ENCODE peak calls at places on chromosomes 11 and 22, in six cellular contexts. V is neuronal stem cell, R is H1, Z is IMR-90, U is mesenchymal stem cell, N is mesendoderm. F is an unnamed sample.

GRCh38 chr11:106228996-106229395 is 151.5 kb downstream of the AASDHPPT start:
- DNase-seq in R (no peak), U (peak; percentile 17), N (no peak), Z (no peak), V (no peak), F (no peak)

GRCh38 chr11:6505577-6506240 is 8.6 kb downstream of the DNHD1 start:
- DNase-seq in R (no peak), U (peak; percentile 72), N (peak; percentile 79), Z (peak; percentile 75), V (no peak), F (no peak)

GRCh38 chr11:8223513-8223899 is 40.2 kb downstream of the LMO1 start:
- DNase-seq in Z (peak; percentile 11), R (no peak), N (no peak), V (no peak), U (no peak), F (no peak)

GRCh38 chr11:35006389-35007128 is 90.1 kb downstream of the PDHX start:
- DNase-seq in U (no peak), V (no peak), Z (peak; percentile 37), R (no peak), N (no peak), F (no peak)

GRCh38 chr22:39603345-39603744 is 32.8 kb downstream of the CACNA1I start:
- DNase-seq in V (no peak), Z (no peak), U (no peak), N (no peak), R (no peak), F (no peak)

GRCh38 chr11:119518746-119519382 is 95.9 kb upstream of the THY1 start:
- DNase-seq in N (peak; percentile 83), Z (peak; percentile 58), V (peak; percentile 76), U (peak; percentile 42), R (peak; percentile 25), F (peak; percentile 73)

GRCh38 chr22:17847360-17848078 is 73.2 kb upstream of the BID start:
- DNase-seq in N (peak; percentile 62), V (no peak), U (no peak), R (no peak), Z (no peak), F (no peak)

GRCh38 chr11:124415356-124415923 is 9.2 kb downstream of the OR8B4 start:
- DNase-seq in Z (peak; percentile 69), R (no peak), V (peak; percentile 20), N (peak; percentile 45), U (peak; percentile 51), F (no peak)

GRCh38 chr11:16239130-16240105 is 116.9 kb downstream of the SOX6 start:
- DNase-seq in V (peak; percentile 6), R (no peak), Z (peak; percentile 48), U (peak; percentile 51), N (no peak), F (no peak)

GRCh38 chr11:12587333-12587997 is 86.8 kb upstream of the TEAD1 start:
- DNase-seq in N (peak; percentile 82), R (no peak), V (no peak), U (peak; percentile 38), Z (peak; percentile 71), F (peak; percentile 52)

GRCh38 chr22:38110008-38110862 is at the start of gene BAIAP2L2:
- DNase-seq in U (no peak), N (no peak), R (no peak), Z (no peak), V (no peak), F (peak; percentile 40)

GRCh38 chr22:42236848-42237247 is 33.6 kb downstream of the TCF20 start:
- DNase-seq in Z (no peak), N (no peak), U (no peak), V (no peak), R (no peak), F (no peak)

GRCh38 chr11:61683961-61684869 is 4.0 kb downstream of the DAGLA start:
- DNase-seq in U (no peak), V (no peak), R (no peak), N (no peak), Z (peak; percentile 43), F (peak; percentile 21)

GRCh38 chr22:29454186-29454745 is 15.9 kb downstream of the RFPL1 start:
- DNase-seq in N (no peak), R (no peak), Z (no peak), V (no peak), U (no peak), F (no peak)

GRCh38 chr11:72426758-72427157 is 7.6 kb downstream of the CLPB start:
- DNase-seq in U (no peak), N (no peak), V (no peak), Z (no peak), R (no peak), F (no peak)

GRCh38 chr11:92227233-92227593 is 2.6 kb downstream of the FAT3 start:
- DNase-seq in V (peak; percentile 59), R (no peak), Z (no peak), U (no peak), N (peak; percentile 76), F (peak; percentile 44)

GRCh38 chr11:69971741-69972140 is 106.4 kb upstream of the ANO1 start:
- DNase-seq in R (no peak), V (no peak), N (no peak), Z (no peak), U (no peak), F (no peak)

GRCh38 chr11:33802414-33802950 is 28.2 kb upstream of the FBXO3 start:
- DNase-seq in Z (peak; percentile 88), U (peak; percentile 88), V (peak; percentile 82), N (peak; percentile 98), R (peak; percentile 67), F (peak; percentile 90)

GRCh38 chr11:120198787-120199469 is 11.9 kb upstream of the OAF start:
- DNase-seq in N (no peak), Z (no peak), V (no peak), R (no peak), U (no peak), F (no peak)

GRCh38 chr11:76588455-76589325 is 81.9 kb downstream of the LRRC32 start:
- DNase-seq in V (no peak), Z (peak; percentile 25), U (peak; percentile 64), N (no peak), R (no peak), F (no peak)

GRCh38 chr11:3346587-3346986 is 32.4 kb downstream of the ZNF195 start:
- DNase-seq in V (no peak), U (no peak), R (no peak), Z (no peak), N (no peak), F (no peak)

DNA sequence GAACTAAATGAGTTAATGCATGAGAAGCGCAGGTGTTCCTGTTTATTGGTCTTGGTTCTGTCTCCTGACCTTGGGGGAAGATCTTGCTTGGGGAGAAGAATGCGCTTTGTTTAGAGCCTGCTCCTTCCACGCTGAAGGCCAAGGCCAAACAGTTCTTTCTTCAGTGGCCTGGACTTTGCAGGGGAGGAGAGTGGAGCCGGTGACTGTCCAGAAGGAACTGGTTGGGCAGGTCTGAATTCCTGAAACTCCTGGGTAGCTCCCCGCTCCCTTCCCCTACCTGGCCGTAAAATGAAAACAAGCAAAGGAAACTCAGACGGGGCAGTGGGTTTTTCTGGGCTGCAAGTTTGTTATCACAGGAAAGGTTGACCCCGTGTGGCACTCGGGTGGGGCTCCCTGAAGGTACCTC is 3.6 kb downstream of the ARHGAP8 start:
- DNase-seq in V (no peak), N (peak; percentile 79), Z (no peak), U (no peak), R (no peak), F (peak; percentile 57)
- H3K4ac ChIP-seq in V (no peak overlapping the region), N (no peak overlapping the region), Z (no peak overlapping the region), U (no peak overlapping the region), R (no peak overlapping the region), F (no peak overlapping the region)

GRCh38 chr11:9460322-9461067 is at the start of gene ZNF143:
- DNase-seq in N (peak; percentile 100), U (peak; percentile 100), R (peak; percentile 100), Z (peak; percentile 100), V (peak; percentile 100), F (peak; percentile 100)
- H3K4ac ChIP-seq in N (peak within 1 kb of the TSS; percentile 100), U (peak within 1 kb of the TSS; percentile 100), R (peak within 1 kb of the TSS; percentile 3), Z (peak within 1 kb of the TSS; percentile 100), V (no peak within 1 kb of the TSS), F (peak within 1 kb of the TSS; percentile 40)

GRCh38 chr11:14520902-14521151 is 641 bp upstream of the PSMA1 start:
- DNase-seq in Z (no peak), U (no peak), V (no peak), R (no peak), N (no peak), F (no peak)

GRCh38 chr11:14519692-14520085 is 497 bp downstream of the PSMA1 start:
- DNase-seq in U (no peak), R (no peak), Z (peak; percentile 41), N (no peak), V (no peak), F (no peak)

GRCh38 chr11:14522245-14522644 is 2.1 kb upstream of the PSMA1 start:
- DNase-seq in Z (no peak), N (no peak), U (no peak), V (no peak), R (no peak), F (no peak)

GRCh38 chr11:14518820-14519219 is 1.4 kb downstream of the PSMA1 start:
- DNase-seq in V (no peak), R (no peak), U (no peak), Z (no peak), N (no peak), F (no peak)

DNA sequence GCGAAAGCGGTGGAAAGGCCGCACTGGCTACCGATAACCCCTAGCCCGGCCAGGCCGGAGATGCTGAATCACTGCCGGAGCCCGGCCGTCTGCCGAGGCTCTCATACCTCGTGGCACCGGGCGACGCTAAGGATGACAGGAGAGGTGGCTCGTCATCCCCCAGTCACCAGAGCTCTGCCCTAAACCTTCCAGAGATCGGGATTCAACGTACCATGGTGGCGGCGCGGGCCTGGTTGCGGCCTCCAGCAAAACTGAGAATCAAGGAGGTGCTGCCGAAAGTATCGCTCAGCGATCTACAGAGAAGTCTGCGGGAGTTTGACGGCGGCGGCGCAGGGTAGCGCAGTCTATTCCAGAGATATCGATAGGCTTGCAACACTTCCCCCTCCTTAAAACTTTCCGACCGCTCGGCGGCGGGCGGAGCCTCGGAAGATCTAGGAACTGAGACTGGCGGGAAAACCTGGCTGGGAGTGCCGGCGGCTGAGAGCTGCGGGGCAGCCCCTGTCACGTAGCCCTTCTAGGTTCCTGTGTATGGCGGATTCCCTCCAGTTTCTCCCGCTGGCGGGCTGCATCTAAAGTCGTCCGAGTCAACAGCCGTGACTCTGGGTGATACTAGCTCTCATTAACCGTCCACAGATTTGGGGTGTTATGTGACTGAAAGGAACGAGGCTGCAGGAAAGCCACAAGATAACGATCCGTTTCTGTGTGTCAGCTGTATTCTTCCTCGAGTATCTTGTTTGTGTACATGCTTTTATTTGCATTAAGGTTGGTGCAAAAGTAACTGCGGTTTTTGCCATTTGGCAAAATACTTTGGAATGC is at the start of gene PSMA1:
- DNase-seq in U (peak; percentile 97), V (peak; percentile 90), N (peak; percentile 99), R (peak; percentile 91), Z (peak; percentile 94), F (peak; percentile 97)
- H3K4ac ChIP-seq in U (peak within 1 kb of the TSS; percentile 96), V (no peak within 1 kb of the TSS), N (peak within 1 kb of the TSS; percentile 82), R (peak within 1 kb of the TSS; percentile 8), Z (peak within 1 kb of the TSS; percentile 95), F (no peak within 1 kb of the TSS)

GRCh38 chr11:45621541-45621940 is 43.9 kb downstream of the CHST1 start:
- DNase-seq in R (no peak), Z (no peak), V (no peak), U (no peak), N (no peak), F (no peak)

GRCh38 chr11:45622861-45623260 is 42.6 kb downstream of the CHST1 start:
- DNase-seq in V (no peak), Z (no peak), U (no peak), R (no peak), N (no peak), F (no peak)

GRCh38 chr11:45620243-45620642 is 45.2 kb downstream of the CHST1 start:
- DNase-seq in Z (no peak), R (no peak), N (no peak), V (no peak), U (no peak), F (no peak)

GRCh38 chr11:45624095-45624494 is 41.3 kb downstream of the CHST1 start:
- DNase-seq in R (no peak), Z (no peak), V (no peak), N (no peak), U (no peak), F (no peak)

GRCh38 chr11:45622283-45622682 is 43.1 kb downstream of the CHST1 start:
- DNase-seq in Z (no peak), V (no peak), U (no peak), R (no peak), N (no peak), F (no peak)
- H3K4ac ChIP-seq in Z (no peak overlapping the region), V (no peak overlapping the region), U (no peak overlapping the region), R (no peak overlapping the region), N (no peak overlapping the region), F (no peak overlapping the region)

F was measured in H9.